ENCODE peak calls at places on chromosome 2, in eight cellular contexts. F is spleen, Q is AG10803, Y is anterior cingulate cortex, P is posterior cingulate gyrus, V is WTC11, L is NCI-H1417, U is caudate nucleus. T is an unnamed sample.

GRCh38 chr2:187869195-187869594 is 315.0 kb upstream of the TFPI start:
- DNase-seq in P (no peak), F (no peak), L (no peak), Q (no peak), U (no peak), V (no peak), Y (no peak), T (no peak)

GRCh38 chr2:101401316-101401660 is 14.0 kb upstream of the CREG2 start:
- DNase-seq in Q (no peak), P (no peak), V (no peak), Y (no peak), U (no peak), F (no peak), L (no peak), T (no peak)

GRCh38 chr2:70639841-70640448 is 86.3 kb upstream of the TGFA start:
- DNase-seq in F (no peak), P (no peak), V (no peak), U (no peak), Q (no peak), Y (no peak), L (no peak), T (no peak)

GRCh38 chr2:40332096-40332826 is 119.6 kb downstream of the SLC8A1 start:
- DNase-seq in L (no peak), Y (no peak), U (no peak), P (no peak), Q (peak), F (no peak), V (no peak), T (no peak)

GRCh38 chr2:8285081-8285480 is 396.8 kb upstream of the ID2 start:
- DNase-seq in F (no peak), L (no peak), V (no peak), Q (peak), P (no peak), Y (no peak), U (no peak), T (no peak)

GRCh38 chr2:234806818-234807217 is 145.0 kb upstream of the SH3BP4 start:
- DNase-seq in Q (no peak), P (no peak), Y (no peak), L (no peak), U (no peak), F (no peak), V (no peak), T (no peak)

GRCh38 chr2:58762176-58762781 is 521.2 kb upstream of the FANCL start:
- DNase-seq in L (peak), P (peak), Y (peak), U (peak), F (peak), V (peak), Q (peak), T (no peak)

GRCh38 chr2:178268435-178268834 is 74.1 kb downstream of the OSBPL6 start:
- DNase-seq in P (no peak), F (no peak), Y (no peak), Q (peak), V (no peak), L (no peak), U (no peak), T (no peak)

GRCh38 chr2:43105586-43106562 is 120.5 kb downstream of the ZFP36L2 start:
- DNase-seq in P (no peak), Y (peak), F (peak), U (peak), Q (peak), L (no peak), V (no peak), T (no peak)

GRCh38 chr2:113818382-113818951 is 62.0 kb upstream of the SLC35F5 start:
- DNase-seq in F (no peak), L (no peak), Y (no peak), P (no peak), V (peak), Q (peak), U (no peak), T (peak)

GRCh38 chr2:218871345-218872302 is 9.0 kb upstream of the WNT10A start:
- DNase-seq in L (no peak), P (no peak), F (peak), Y (no peak), U (no peak), V (no peak), Q (no peak), T (peak)

GRCh38 chr2:30177861-30178465 is 31.2 kb downstream of the YPEL5 start:
- DNase-seq in U (no peak), Y (no peak), L (no peak), P (no peak), V (no peak), Q (peak), F (no peak), T (no peak)

GRCh38 chr2:106956879-106957278 is 70.9 kb upstream of the ST6GAL2 start:
- DNase-seq in U (no peak), Q (peak), L (no peak), V (no peak), Y (no peak), P (no peak), F (no peak), T (no peak)